ENCODE peak calls at places on chromosomes 4 and X, in eight cellular contexts. T is K562, P is heart left ventricle, Y is body of pancreas, X is astrocyte of the cerebellum, V is right atrium auricular region, G is GM23338, W is SK-N-MC. Q is an unnamed sample.

GRCh38 chr4:69787879-69788278 is 27.5 kb upstream of the SULT1B1 start:
- DNase-seq in X (no peak), W (no peak), G (no peak), V (no peak), P (no peak), T (no peak), Y (no peak), Q (no peak)

GRCh38 chrX:38561126-38561868 is at the start of gene TSPAN7:
- DNase-seq in T (peak), X (no peak), G (peak), W (no peak), P (peak), Y (peak), V (peak), Q (peak)

GRCh38 chrX:153780678-153781427 is at the start of gene SRPK3:
- DNase-seq in P (peak), T (no peak), V (no peak), W (no peak), X (no peak), Y (no peak), G (no peak), Q (no peak)

GRCh38 chr4:109572154-109572553 is 12.1 kb downstream of the MCUB start:
- DNase-seq in P (no peak), W (no peak), V (no peak), G (no peak), T (no peak), Y (no peak), X (no peak), Q (no peak)

GRCh38 chrX:118459494-118459893 is 36.1 kb upstream of the DOCK11 start:
- DNase-seq in T (peak), P (no peak), X (peak), G (peak), Y (peak), W (no peak), V (no peak), Q (peak)

GRCh38 chr4:47278631-47279030 is 184.9 kb downstream of the COMMD8 start:
- DNase-seq in V (no peak), Y (peak), X (no peak), P (no peak), W (no peak), T (no peak), G (no peak), Q (no peak)

GRCh38 chrX:45435481-45435880 is 234.8 kb upstream of the DIPK2B start:
- DNase-seq in Y (no peak), W (no peak), X (no peak), T (no peak), V (no peak), P (no peak), G (no peak), Q (no peak)

GRCh38 chr4:152920768-152921167 is 15.4 kb upstream of the FHDC1 start:
- DNase-seq in T (no peak), P (no peak), G (peak), W (no peak), V (no peak), X (no peak), Y (no peak), Q (peak)

GRCh38 chr4:187204389-187204920 is 480.8 kb upstream of the FAT1 start:
- DNase-seq in X (no peak), W (no peak), V (no peak), Y (no peak), G (no peak), P (no peak), T (no peak), Q (no peak)

GRCh38 chrX:124406294-124407013 is 60.1 kb downstream of the SH2D1A start:
- DNase-seq in G (peak), P (peak), V (peak), X (peak), Y (peak), W (peak), T (peak), Q (peak)

DNA sequence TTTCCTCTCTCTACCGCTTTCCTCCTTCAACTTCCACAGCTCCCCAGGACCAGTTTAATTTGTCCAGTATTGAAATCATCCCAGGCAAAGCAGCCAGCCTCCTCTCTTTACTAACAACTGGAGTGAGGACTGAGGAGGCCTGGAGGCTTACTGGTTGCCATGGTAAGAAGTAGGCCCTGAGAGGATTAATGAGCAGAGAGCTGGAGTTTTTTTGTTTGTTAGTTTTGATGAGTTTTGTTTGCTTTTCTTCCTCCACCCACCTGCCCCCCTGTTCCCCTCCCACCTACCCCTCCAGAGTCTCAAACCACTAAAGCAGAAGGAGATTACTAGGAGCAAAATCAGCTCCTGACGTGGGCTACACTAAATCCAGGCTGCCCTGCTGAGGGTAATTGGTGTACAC is 29.4 kb upstream of the PLP1 start:
- DNase-seq in P (no peak), V (no peak), X (no peak), Y (no peak), G (no peak), T (no peak), W (no peak), Q (no peak)
- H3K4me3 ChIP-seq in P (no peak), V (no peak), X (no peak), Y (no peak), G (no peak), T (no peak), W (no peak), Q (no peak)

DNA sequence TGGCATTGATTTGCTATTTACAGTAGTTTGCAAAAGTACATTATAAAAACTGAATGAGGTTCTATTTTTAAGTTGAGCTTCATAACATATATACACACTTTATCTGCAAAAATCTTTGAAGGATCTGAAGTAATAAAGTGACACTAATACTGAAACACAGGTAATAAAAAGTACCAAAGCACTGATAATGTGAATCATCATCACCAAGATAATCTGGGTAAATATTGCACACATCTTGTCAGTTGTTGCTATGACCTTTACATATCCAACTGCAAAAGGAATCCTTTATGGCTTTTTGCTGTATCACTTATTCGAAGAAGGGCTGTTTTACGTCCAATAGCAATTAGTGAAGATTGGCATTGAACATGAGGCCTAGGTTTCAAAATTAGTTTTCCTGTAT is 22.6 kb downstream of the TCEAL1 start:
- DNase-seq in Y (no peak), G (no peak), V (no peak), T (no peak), X (no peak), P (no peak), W (no peak), Q (no peak)
- H3K4me3 ChIP-seq in Y (no peak), G (no peak), V (no peak), T (no peak), X (no peak), P (no peak), W (no peak), Q (no peak)

GRCh38 chrX:131764224-131764623 is 220.3 kb downstream of the OR13H1 start:
- DNase-seq in P (no peak), G (no peak), V (no peak), T (no peak), X (no peak), W (no peak), Y (no peak), Q (no peak)
- H3K4me3 ChIP-seq in P (peak), G (no peak), V (peak), T (no peak), X (peak), W (no peak), Y (no peak), Q (no peak)

DNA sequence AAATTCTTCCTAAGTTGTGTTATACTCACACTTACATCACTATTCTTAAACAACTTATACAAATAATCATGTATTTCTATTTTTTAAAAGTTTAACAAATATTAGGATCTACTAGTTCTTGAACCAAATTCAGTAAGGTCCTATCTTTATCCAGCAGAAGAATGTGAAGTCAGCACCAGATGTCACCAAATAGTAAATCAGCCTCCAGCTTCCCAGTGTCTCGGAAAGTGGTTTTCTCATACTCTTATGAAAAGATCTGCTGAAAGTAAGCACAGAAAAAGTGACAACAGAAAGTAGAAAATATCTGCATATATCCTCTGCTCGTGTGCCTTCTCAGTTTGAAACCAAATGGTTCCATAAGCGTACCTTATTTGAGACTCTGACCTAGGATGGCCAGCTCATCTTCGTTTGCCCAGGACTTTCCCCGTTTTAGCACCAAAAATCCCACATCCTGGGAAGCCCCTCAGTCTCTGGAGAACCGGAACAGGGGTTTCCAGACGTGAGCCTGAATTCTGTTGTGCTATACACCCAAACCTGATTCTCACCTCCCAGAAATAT is 98.0 kb upstream of the DCLK2 start:
- DNase-seq in P (no peak), T (no peak), W (no peak), V (no peak), Y (no peak), G (no peak), X (no peak), Q (no peak)
- H3K4me3 ChIP-seq in P (no peak), T (no peak), W (peak), V (no peak), Y (no peak), G (no peak), X (no peak), Q (no peak)

GRCh38 chr4:78766026-78766425 is 10.1 kb upstream of the BMP2K start:
- DNase-seq in T (no peak), P (no peak), X (peak), W (no peak), Y (no peak), G (no peak), V (no peak), Q (no peak)

GRCh38 chr4:78766650-78767049 is 9.5 kb upstream of the BMP2K start:
- DNase-seq in P (no peak), W (no peak), X (no peak), T (no peak), G (no peak), Y (no peak), V (no peak), Q (no peak)

GRCh38 chr4:78767350-78767749 is 8.8 kb upstream of the BMP2K start:
- DNase-seq in V (no peak), W (no peak), T (no peak), X (no peak), Y (no peak), G (no peak), P (no peak), Q (no peak)

GRCh38 chr4:78764498-78764961 is 11.6 kb upstream of the BMP2K start:
- DNase-seq in V (no peak), W (no peak), Y (no peak), T (no peak), X (no peak), P (no peak), G (no peak), Q (no peak)

DNA sequence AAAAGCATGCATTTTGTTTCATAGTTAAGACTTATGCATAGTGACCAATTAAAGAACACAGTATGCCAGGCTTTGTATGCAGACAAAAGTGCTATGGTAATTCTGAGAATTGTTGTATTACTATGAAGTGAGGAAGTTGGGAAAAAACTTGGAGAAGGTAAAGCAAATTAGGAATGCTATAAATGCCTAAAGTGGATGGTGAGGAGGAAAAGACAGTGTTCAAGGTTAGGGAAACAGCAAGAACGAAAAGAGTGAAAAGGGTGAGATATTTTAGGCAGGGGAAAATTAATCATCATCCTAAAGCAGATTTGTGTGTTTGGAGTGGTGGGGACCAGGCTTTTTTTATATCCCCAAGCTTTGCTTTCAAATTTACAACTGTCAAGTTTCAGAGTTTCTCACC is 10.5 kb upstream of the BMP2K start:
- DNase-seq in Y (no peak), W (no peak), V (no peak), X (no peak), T (no peak), P (no peak), G (no peak), Q (no peak)
- H3K4me3 ChIP-seq in Y (no peak), W (no peak), V (no peak), X (no peak), T (no peak), P (no peak), G (no peak), Q (no peak)

DNA sequence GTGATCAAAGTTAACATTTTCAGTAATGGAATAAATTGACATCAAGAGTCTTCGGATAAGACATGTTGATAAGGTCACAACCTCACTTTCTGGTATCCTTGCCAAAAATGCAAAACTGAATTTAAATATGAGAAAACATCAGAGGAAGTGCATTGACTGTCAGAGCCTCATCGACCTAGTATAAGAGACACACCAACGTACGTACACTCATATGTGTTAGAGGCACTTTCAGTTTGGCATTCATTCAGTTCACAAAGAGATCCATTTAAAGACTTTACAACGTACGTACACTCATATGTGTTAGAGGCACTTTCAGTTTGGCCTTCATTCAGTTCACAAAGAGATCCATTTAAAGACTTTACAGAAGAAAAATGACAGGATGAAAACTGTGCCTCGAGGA is 280.3 kb downstream of the INPP4B start:
- DNase-seq in Y (no peak), P (no peak), X (no peak), T (no peak), G (no peak), W (no peak), V (no peak), Q (no peak)
- H3K4me3 ChIP-seq in Y (no peak), P (no peak), X (no peak), T (no peak), G (no peak), W (no peak), V (no peak), Q (no peak)